ENCODE peak calls at places on chromosomes 6 and 20, in seven cellular contexts. F, B, H, Z, J, W and A are unnamed samples.

GRCh38 chr6:7389451-7390217 is at the start of the genes CAGE1 and RIOK1:
- DNase-seq in F (peak), B (peak), H (peak), Z (peak), J (peak), W (peak), A (peak)

GRCh38 chr6:3347237-3347636 is 88.5 kb downstream of the PSMG4 start:
- DNase-seq in F (no peak), B (no peak), H (no peak), Z (no peak), J (no peak), W (no peak), A (no peak)

GRCh38 chr6:117495873-117496272 is 13.4 kb downstream of the DCBLD1 start:
- DNase-seq in F (no peak), B (no peak), H (no peak), Z (no peak), J (no peak), W (no peak), A (no peak)

GRCh38 chr6:10759884-10760329 is 12.3 kb downstream of the TMEM14B start:
- DNase-seq in F (no peak), B (no peak), H (no peak), Z (peak), J (no peak), W (peak), A (no peak)

GRCh38 chr20:63850689-63851547 is 10.4 kb upstream of the ABHD16B start:
- DNase-seq in F (no peak), B (no peak), H (peak), Z (no peak), J (no peak), W (no peak), A (peak)

GRCh38 chr6:30836431-30836866 is 47.9 kb upstream of the DDR1 start:
- DNase-seq in F (no peak), B (no peak), H (no peak), Z (no peak), J (peak), W (peak), A (no peak)

GRCh38 chr20:51531141-51531710 is 11.3 kb downstream of the NFATC2 start:
- DNase-seq in F (no peak), B (no peak), H (peak), Z (peak), J (no peak), W (no peak), A (peak)

GRCh38 chr6:148358196-148358785 is 15.7 kb downstream of the SASH1 start:
- DNase-seq in F (no peak), B (no peak), H (no peak), Z (no peak), J (peak), W (peak), A (no peak)

GRCh38 chr6:85574932-85575598 is 18.6 kb downstream of the SNX14 start:
- DNase-seq in F (no peak), B (no peak), H (no peak), Z (peak), J (no peak), W (no peak), A (no peak)